ENCODE peak calls at places on chromosome 13, in six cellular contexts. F is cardiac muscle cell, B is bronchial epithelial cell, A is MM.1S, I is upper lobe of left lung, M is endothelial cell. E is an unnamed sample.

GRCh38 chr13:99085139-99085845 is 107.4 kb upstream of the DOCK9 start:
- DNase-seq in F (no peak), B (no peak), A (no peak), I (no peak), M (peak), E (peak)

GRCh38 chr13:51283361-51283760 is 56.1 kb upstream of the SERPINE3 start:
- DNase-seq in F (no peak), A (no peak), I (no peak), B (no peak), M (no peak), E (no peak)

GRCh38 chr13:67416047-67416925 is 186.2 kb upstream of the PCDH9 start:
- DNase-seq in B (no peak), F (peak), M (peak), I (peak), A (no peak), E (no peak)

GRCh38 chr13:41263261-41263971 is at the start of gene MTRF1:
- DNase-seq in B (peak), I (peak), A (peak), F (peak), M (peak), E (peak)

GRCh38 chr13:32829269-32829668 is 187.0 kb upstream of the KL start:
- DNase-seq in F (no peak), A (no peak), B (no peak), I (no peak), M (no peak), E (no peak)

GRCh38 chr13:68369739-68370138 is 1139.6 kb upstream of the PCDH9 start:
- DNase-seq in F (no peak), B (peak), I (no peak), A (no peak), M (no peak), E (no peak)

GRCh38 chr13:37134411-37135041 is 29.1 kb upstream of the CSNK1A1L start:
- DNase-seq in B (no peak), A (no peak), F (peak), M (no peak), I (no peak), E (no peak)

GRCh38 chr13:96475103-96475502 is 385.2 kb downstream of the HS6ST3 start:
- DNase-seq in F (no peak), A (no peak), M (no peak), I (no peak), B (no peak), E (no peak)

GRCh38 chr13:97435794-97436193 is 1.8 kb downstream of the RAP2A start:
- DNase-seq in B (peak), F (peak), A (peak), M (no peak), I (no peak), E (no peak)

GRCh38 chr13:107144432-107144831 is 576.5 kb upstream of the ARGLU1 start:
- DNase-seq in A (no peak), M (no peak), B (peak), I (no peak), F (peak), E (no peak)

GRCh38 chr13:106096661-106097092 is 438.8 kb downstream of the EFNB2 start:
- DNase-seq in I (no peak), F (no peak), A (no peak), M (no peak), B (peak), E (no peak)

GRCh38 chr13:81293594-81294164 is 952.8 kb upstream of the SPRY2 start:
- DNase-seq in I (no peak), M (no peak), B (no peak), A (no peak), F (no peak), E (no peak)

GRCh38 chr13:77040835-77041234 is 13.9 kb upstream of the FBXL3 start:
- DNase-seq in F (no peak), B (no peak), A (no peak), I (no peak), M (no peak), E (no peak)

GRCh38 chr13:74560325-74560724 is 426.1 kb upstream of the KLF12 start:
- DNase-seq in M (no peak), I (no peak), B (no peak), A (no peak), F (no peak), E (no peak)

GRCh38 chr13:85405316-85405897 is 393.8 kb downstream of the SLITRK6 start:
- DNase-seq in F (no peak), A (no peak), M (no peak), I (no peak), B (no peak), E (no peak)

GRCh38 chr13:76879211-76879875 is 6.9 kb downstream of the KCTD12 start:
- DNase-seq in F (peak), I (peak), M (no peak), B (peak), A (peak), E (peak)

GRCh38 chr13:74226791-74227475 is 92.7 kb upstream of the KLF12 start:
- DNase-seq in A (no peak), I (no peak), B (no peak), M (no peak), F (peak), E (no peak)

GRCh38 chr13:108911807-108912206 is 282.4 kb downstream of the MYO16 start:
- DNase-seq in F (no peak), B (peak), M (no peak), I (no peak), A (no peak), E (no peak)

GRCh38 chr13:101624210-101624922 is 171.9 kb downstream of the ITGBL1 start:
- DNase-seq in I (no peak), F (no peak), A (no peak), M (peak), B (no peak), E (no peak)

DNA sequence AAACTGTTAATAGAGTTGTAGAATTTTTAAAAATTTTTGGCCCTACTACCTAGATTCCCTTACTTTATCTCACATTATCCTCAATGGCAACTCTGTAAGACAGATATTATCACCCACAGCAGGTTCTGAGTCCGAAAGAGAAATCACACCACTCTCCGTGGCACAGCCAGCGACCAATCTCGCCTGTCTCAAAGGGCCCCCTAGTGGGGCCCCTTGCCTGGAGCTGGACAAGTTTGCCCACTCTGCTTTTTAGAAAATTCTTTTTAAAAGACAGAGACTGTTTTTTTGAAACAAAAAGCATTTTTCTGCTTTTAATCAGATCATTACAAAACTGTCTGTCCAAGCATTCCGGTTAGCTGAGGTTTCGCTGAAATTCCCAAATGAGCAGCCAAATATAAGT is 21.7 kb downstream of the PHF11 start:
- DNase-seq in I (no peak), M (peak), B (no peak), A (no peak), F (peak), E (no peak)
- TF ChIP-seq CTCF in I (no peak), M (peak), B (no peak), A (no peak), F (peak), E (no peak)

GRCh38 chr13:42875448-42876269 is 94.3 kb downstream of the FAM216B start:
- DNase-seq in A (no peak), M (peak), F (peak), I (no peak), B (no peak), E (no peak)
- TF ChIP-seq CTCF in A (no peak), M (no peak), F (peak), I (no peak), B (no peak), E (no peak)

GRCh38 chr13:46632171-46632570 is 79.2 kb downstream of the LRCH1 start:
- DNase-seq in B (no peak), F (no peak), M (no peak), I (no peak), A (no peak), E (no peak)
- TF ChIP-seq CTCF in B (no peak), F (no peak), M (no peak), I (no peak), A (no peak), E (no peak)

GRCh38 chr13:49560270-49561063 is 24.9 kb downstream of the RCBTB1 start:
- DNase-seq in M (no peak), A (no peak), B (peak), I (peak), F (peak), E (no peak)
- TF ChIP-seq CTCF in M (no peak), A (no peak), B (peak), I (no peak), F (peak), E (no peak)

GRCh38 chr13:113225515-113225914 is 16.1 kb downstream of the CUL4A start:
- DNase-seq in M (no peak), I (no peak), B (no peak), A (no peak), F (no peak), E (no peak)

GRCh38 chr13:113220877-113221276 is 11.5 kb downstream of the CUL4A start:
- DNase-seq in A (no peak), F (no peak), M (no peak), B (no peak), I (no peak), E (no peak)

GRCh38 chr13:113220141-113220598 is 10.8 kb downstream of the CUL4A start:
- DNase-seq in M (no peak), F (no peak), I (peak), A (no peak), B (no peak), E (no peak)

GRCh38 chr13:113226873-113227272 is 17.5 kb downstream of the CUL4A start:
- DNase-seq in I (no peak), M (no peak), B (no peak), F (no peak), A (no peak), E (no peak)

DNA sequence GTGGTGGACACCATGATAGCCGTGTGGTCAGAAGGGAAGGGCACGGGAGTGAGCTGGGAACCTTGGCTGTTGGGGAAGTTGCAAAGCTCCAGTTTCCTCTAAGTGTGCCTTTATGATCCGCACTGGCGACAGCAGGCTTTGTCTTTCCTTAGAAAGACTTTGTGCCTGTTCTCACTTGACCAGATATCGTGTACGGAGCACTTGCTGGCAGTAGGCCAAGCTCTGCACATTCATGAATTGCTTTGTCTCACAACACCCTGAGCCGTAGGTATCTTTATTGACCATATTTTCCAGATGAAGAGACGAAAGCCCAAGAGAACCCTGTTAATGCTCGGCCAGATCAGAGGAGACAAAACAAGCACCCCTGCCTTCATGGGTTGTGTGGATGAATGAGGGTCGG is 15.1 kb downstream of the CUL4A start:
- DNase-seq in F (no peak), M (no peak), A (no peak), B (no peak), I (no peak), E (no peak)
- TF ChIP-seq CTCF in F (no peak), M (no peak), A (no peak), B (no peak), I (no peak), E (no peak)

GRCh38 chr13:103772576-103772975 is 706.4 kb upstream of the SLC10A2 start:
- DNase-seq in I (no peak), F (no peak), B (no peak), A (no peak), M (no peak), E (no peak)
- TF ChIP-seq CTCF in I (no peak), F (no peak), B (no peak), A (no peak), M (peak), E (no peak)

DNA sequence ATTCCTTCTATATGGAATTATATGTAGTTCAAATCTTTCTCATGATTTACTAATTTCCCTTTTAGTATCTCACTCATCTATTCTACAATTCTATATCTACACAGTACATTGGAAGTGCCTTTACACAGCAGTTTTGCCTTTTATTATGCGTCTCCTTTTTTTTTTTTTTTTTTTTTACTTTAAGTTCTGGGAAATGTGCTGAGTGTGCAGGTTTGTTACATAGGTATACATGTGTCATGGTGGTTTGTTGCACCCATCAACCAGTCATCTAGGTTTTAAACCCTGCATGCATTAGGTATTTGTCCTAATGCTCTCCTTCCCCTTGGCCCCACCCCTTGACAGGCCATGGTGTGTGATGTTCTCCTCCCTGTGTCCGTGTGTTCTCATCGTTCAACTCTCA is 1150.1 kb upstream of the PRR20A start:
- DNase-seq in B (no peak), M (no peak), I (no peak), F (no peak), A (no peak), E (no peak)
- TF ChIP-seq CTCF in B (no peak), M (no peak), I (no peak), F (no peak), A (no peak), E (no peak)

GRCh38 chr13:100544866-100545683 is 43.5 kb downstream of the GGACT start:
- DNase-seq in M (no peak), I (peak), A (no peak), B (peak), F (no peak), E (no peak)
- TF ChIP-seq CTCF in M (no peak), I (no peak), A (no peak), B (peak), F (no peak), E (no peak)

DNA sequence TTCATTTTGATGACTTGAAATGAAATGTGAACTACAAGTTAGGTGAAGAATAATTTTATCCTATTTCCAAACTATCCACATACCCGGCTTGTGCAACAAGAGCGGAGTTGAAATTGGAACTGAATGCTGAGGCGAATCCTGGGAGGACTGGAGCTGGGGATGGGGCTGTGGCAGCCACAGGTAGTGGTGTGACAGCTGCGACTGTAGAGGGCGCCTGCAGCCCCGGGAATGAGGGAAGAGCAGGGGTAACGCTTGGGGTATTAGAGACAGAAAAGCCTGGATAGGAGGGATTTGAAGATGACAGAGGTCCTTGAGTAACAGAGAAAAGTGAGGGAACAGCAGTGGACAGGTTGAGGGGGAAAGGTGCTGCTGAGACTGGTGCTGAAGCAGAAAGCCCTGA is 22.0 kb upstream of the STOML3 start:
- DNase-seq in I (no peak), F (no peak), B (no peak), A (no peak), M (peak), E (no peak)
- TF ChIP-seq CTCF in I (no peak), F (no peak), B (peak), A (no peak), M (no peak), E (no peak)

GRCh38 chr13:113820813-113821651 is 42.8 kb downstream of the GAS6 start:
- DNase-seq in B (peak), I (peak), A (no peak), F (peak), M (no peak), E (no peak)
- TF ChIP-seq CTCF in B (no peak), I (no peak), A (no peak), F (peak), M (no peak), E (no peak)

E was measured in activated B cell treated with CpG ODN at 0.5 μM for 24 hours.